ENCODE peak calls at places on chromosomes 2 and 18, in six cellular contexts. E, R, P, G, I and F are unnamed samples.

GRCh38 chr2:112542123-112542973 is at the start of gene POLR1B:
- DNase-seq in E (peak), I (peak), P (peak), R (no peak), G (peak), F (peak)

GRCh38 chr2:71671203-71671602 is 217.8 kb downstream of the DYSF start:
- DNase-seq in R (no peak), G (no peak), E (no peak), P (peak), I (no peak), F (no peak)

GRCh38 chr18:76259012-76259568 is 236.0 kb downstream of the ZNF516 start:
- DNase-seq in I (no peak), E (no peak), R (no peak), P (no peak), G (no peak), F (no peak)

GRCh38 chr2:61291851-61292575 is 130.0 kb downstream of the C2orf74 start:
- DNase-seq in I (peak), R (no peak), P (no peak), E (no peak), G (no peak), F (peak)

GRCh38 chr2:67872481-67872880 is 190.3 kb downstream of the C1D start:
- DNase-seq in E (no peak), P (no peak), G (no peak), R (no peak), I (no peak), F (peak)

GRCh38 chr2:164967781-164968228 is 12.5 kb upstream of the SLC38A11 start:
- DNase-seq in R (peak), P (no peak), E (peak), I (peak), G (no peak), F (peak)

GRCh38 chr2:127700527-127701192 is 637 bp upstream of the SFT2D3 start:
- DNase-seq in I (no peak), P (peak), R (no peak), G (peak), E (peak), F (peak)

GRCh38 chr2:95700554-95700953 is 108.8 kb downstream of the TRIM43 start:
- DNase-seq in E (no peak), R (no peak), P (no peak), I (no peak), G (no peak), F (no peak)

GRCh38 chr2:118986733-118987132 is 44.7 kb downstream of the MARCO start:
- DNase-seq in P (no peak), E (no peak), G (no peak), R (no peak), I (no peak), F (no peak)

GRCh38 chr2:219946021-219946420 is 318.6 kb downstream of the SLC4A3 start:
- DNase-seq in E (no peak), G (no peak), I (no peak), P (no peak), R (no peak), F (no peak)

GRCh38 chr18:26386002-26386401 is 159.8 kb downstream of the TAF4B start:
- DNase-seq in R (no peak), E (peak), P (no peak), I (peak), G (peak), F (peak)
- H3K4me3 ChIP-seq in R (no peak), E (no peak), P (no peak), I (no peak), G (no peak), F (no peak)

DNA sequence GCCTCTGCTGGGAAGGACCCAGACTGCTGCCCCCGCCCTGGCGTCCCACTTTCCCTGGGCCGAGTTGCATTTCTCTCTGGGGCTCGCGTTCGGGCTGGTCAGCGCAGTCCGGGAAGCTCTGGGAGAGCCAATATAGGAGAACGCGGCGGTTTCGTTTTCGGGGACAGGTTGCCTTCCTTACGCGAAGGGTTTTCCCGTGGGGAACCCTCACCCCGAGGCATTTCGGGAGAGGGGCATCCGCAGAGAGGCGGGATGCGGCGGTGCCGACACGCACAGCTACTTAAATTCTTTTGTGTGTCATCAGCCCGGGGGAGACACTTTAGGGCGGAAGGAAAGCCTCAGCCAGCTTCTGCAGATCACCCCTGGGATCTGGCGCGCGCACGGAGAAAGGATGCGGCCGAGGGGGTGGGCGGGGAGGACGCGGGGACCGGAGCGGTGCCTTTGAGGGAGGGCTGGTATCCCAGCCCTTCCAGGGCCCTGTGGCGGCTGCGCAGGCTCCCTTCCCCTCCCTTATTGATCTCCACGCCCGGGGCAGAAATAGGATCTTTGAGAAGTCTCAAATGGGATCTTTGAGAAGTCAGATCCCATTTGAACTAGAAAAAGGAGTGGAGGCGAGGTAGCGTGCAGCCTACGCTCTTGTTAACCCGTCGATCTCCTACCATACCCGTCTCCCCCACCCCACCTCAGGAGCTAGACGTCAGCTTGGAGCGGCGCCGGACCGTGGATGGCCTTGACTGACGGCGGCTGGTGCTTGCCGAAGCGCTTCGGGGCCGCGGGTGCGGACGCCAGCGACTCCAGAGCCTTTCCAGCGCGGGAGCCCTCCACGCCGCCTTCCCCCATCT is 1.3 kb downstream of the GATA6 start:
- DNase-seq in P (peak), I (peak), R (no peak), E (peak), G (peak), F (peak)
- H3K4me3 ChIP-seq in P (peak), I (peak), R (peak), E (peak), G (peak), F (peak)

DNA sequence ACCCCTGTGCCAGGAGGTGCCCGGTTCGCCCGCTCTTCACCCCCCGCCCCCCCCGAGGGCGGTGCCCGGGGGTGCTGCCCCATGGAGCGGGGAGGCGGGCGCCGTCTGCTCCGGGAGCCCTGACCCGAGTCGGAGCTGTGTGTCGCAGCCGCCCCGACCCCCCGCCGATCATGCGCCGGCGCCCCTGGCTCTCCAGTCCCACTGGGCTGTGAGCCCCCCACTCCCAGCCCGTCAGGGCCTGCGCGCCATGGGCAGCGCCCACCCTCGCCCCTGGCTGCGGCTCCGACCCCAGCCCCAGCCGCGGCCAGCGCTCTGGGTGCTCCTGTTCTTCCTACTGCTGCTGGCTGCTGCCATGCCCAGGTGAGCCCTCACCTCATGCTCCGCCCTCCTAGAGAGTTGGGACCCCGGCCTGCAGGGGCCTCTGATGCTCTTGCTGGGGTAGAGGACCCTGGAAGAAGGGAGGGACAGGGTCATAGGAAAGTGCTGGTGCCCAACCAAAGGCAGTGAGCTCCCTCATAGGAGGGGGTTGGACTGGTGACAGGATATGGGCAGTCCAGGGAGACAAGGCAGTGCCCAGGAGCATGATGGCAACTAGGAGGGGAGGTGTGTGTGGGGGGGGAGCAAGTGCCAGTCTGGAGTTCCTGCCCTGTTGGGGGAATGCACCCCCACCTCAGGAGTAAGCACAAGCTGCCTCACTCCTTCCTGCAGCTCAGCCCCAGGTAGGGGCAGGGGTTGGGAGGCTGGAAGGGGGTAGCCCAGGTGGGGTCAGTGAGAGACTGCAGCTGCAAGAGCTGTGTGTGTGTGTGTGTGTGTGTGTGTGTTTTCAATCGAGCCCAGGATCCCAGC is at the start of gene WNT10A:
- DNase-seq in P (peak), I (no peak), E (no peak), R (no peak), G (no peak), F (no peak)
- H3K4me3 ChIP-seq in P (peak), I (no peak), E (peak), R (peak), G (peak), F (peak)

GRCh38 chr2:29951561-29951960 is 30.2 kb upstream of the ALK start:
- DNase-seq in R (no peak), E (no peak), I (no peak), P (no peak), G (no peak), F (no peak)

GRCh38 chr2:29949042-29949441 is 27.7 kb upstream of the ALK start:
- DNase-seq in E (no peak), P (no peak), G (no peak), R (no peak), I (no peak), F (no peak)

GRCh38 chr2:29954316-29954715 is 32.9 kb upstream of the ALK start:
- DNase-seq in P (no peak), I (no peak), R (no peak), G (no peak), E (no peak), F (no peak)

GRCh38 chr2:29950432-29950943 is 29.1 kb upstream of the ALK start:
- DNase-seq in G (no peak), P (no peak), E (no peak), I (no peak), R (no peak), F (no peak)

GRCh38 chr2:29952973-29953372 is 31.6 kb upstream of the ALK start:
- DNase-seq in R (no peak), P (no peak), E (no peak), G (no peak), I (no peak), F (no peak)
- H3K4me3 ChIP-seq in R (no peak), P (no peak), E (no peak), G (no peak), I (no peak), F (no peak)

DNA sequence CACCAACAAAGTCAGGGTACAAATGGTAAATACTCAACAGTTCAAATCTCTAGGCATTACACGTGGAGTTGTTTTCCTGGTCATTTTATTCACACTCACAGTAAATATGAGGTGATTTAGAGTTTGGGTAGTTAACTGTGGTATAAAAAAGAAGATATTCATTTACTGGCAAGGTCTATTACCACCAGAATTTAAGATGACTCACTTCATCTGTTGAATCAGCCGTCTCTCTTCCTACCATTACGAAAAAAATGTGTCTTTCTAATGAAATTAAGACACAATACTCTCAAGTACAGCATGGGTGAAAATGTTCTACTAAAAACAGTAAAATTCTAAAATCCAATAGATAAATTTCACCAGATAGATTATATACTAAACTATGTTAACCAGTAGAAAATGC is 21.0 kb upstream of the GPR75 start:
- DNase-seq in I (peak), G (no peak), R (no peak), E (peak), P (no peak), F (no peak)
- H3K4me3 ChIP-seq in I (no peak), G (no peak), R (no peak), E (no peak), P (no peak), F (no peak)

GRCh38 chr18:37566479-37567060 is 972 bp upstream of the CELF4 start:
- DNase-seq in G (no peak), I (no peak), E (no peak), P (peak), R (no peak), F (no peak)

GRCh38 chr18:37563810-37564511 is 1.6 kb downstream of the CELF4 start:
- DNase-seq in I (no peak), E (no peak), P (peak), G (no peak), R (no peak), F (no peak)

GRCh38 chr18:37565138-37565984 is at the start of gene CELF4:
- DNase-seq in I (no peak), E (no peak), G (no peak), P (peak), R (no peak), F (peak)

GRCh38 chr18:37565985-37566478 is 434 bp upstream of the CELF4 start:
- DNase-seq in E (no peak), G (peak), R (no peak), I (no peak), P (peak), F (peak)

DNA sequence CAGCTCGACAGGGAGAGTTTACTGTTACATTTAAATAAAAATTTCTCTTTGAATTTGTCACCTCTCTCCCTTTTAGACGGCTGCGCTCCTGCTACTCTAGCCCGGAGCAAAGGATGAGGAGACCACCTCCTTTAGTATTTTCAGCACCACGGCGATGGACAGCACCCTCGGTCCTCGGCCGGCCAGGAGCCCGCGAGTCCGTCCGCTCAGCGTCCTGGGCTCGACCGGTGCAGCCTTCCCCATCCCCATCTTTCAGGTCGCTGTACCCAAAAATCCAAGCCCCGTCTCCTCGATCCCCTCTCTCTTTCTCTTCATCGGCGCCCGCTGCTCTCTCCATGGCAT is 831 bp downstream of the CELF4 start:
- DNase-seq in E (peak), P (peak), I (peak), R (no peak), G (peak), F (peak)
- H3K4me3 ChIP-seq in E (no peak), P (peak), I (no peak), R (no peak), G (peak), F (no peak)

GRCh38 chr2:218882463-218882821 is 1.8 kb downstream of the WNT10A start:
- DNase-seq in R (no peak), E (no peak), I (no peak), G (no peak), P (no peak), F (no peak)
- H3K4me3 ChIP-seq in R (no peak), E (no peak), I (no peak), G (no peak), P (no peak), F (no peak)

GRCh38 chr2:12456293-12457151 is 260.2 kb upstream of the TRIB2 start:
- DNase-seq in I (peak), E (peak), P (peak), R (peak), G (peak), F (peak)
- H3K4me3 ChIP-seq in I (peak), E (peak), P (peak), R (no peak), G (peak), F (peak)